ENCODE peak calls at places on chromosome 21, in ten cellular contexts. M is esophagus muscularis mucosa, Z is breast epithelium, G is NB4, K is suprapubic skin, H is spleen, L is sigmoid colon, E is prostate gland, T is body of pancreas, Q is A549. D is an unnamed sample.

GRCh38 chr21:17711896-17712295 is 99.2 kb upstream of the BTG3 start:
- DNase-seq in M (no peak), H (no peak), L (no peak), E (no peak), Q (no peak), K (no peak), T (no peak), G (peak; percentile 34), Z (no peak), D (no peak)

GRCh38 chr21:34642211-34643075 is 26.4 kb upstream of the CLIC6 start:
- DNase-seq in E (no peak), Q (no peak), H (no peak), T (no peak), G (peak; percentile 39), K (no peak), M (no peak), L (no peak), Z (no peak), D (no peak)

GRCh38 chr21:34794686-34795085 is 125.9 kb downstream of the CLIC6 start:
- DNase-seq in T (no peak), G (no peak), Q (no peak), E (no peak), H (no peak), K (no peak), Z (no peak), L (no peak), M (peak; percentile 80), D (no peak)

GRCh38 chr21:38937844-38938243 is 132.1 kb downstream of the ETS2 start:
- DNase-seq in E (no peak), T (no peak), H (no peak), Z (no peak), Q (no peak), L (no peak), K (no peak), G (no peak), M (no peak), D (no peak)

GRCh38 chr21:39633770-39634181 is 21.0 kb downstream of the B3GALT5 start:
- DNase-seq in E (no peak), L (no peak), Z (no peak), M (peak; percentile 24), G (no peak), T (no peak), H (no peak), Q (peak; percentile 72), K (no peak), D (no peak)

GRCh38 chr21:22120616-22121266 is 1122.5 kb downstream of the NCAM2 start:
- DNase-seq in K (no peak), H (no peak), E (no peak), M (no peak), G (peak; percentile 30), L (no peak), T (no peak), Z (no peak), Q (no peak), D (no peak)

GRCh38 chr21:34820051-34820450 is 151.3 kb downstream of the CLIC6 start:
- DNase-seq in Q (no peak), E (no peak), K (no peak), L (no peak), T (no peak), Z (no peak), G (peak; percentile 44), H (no peak), M (no peak), D (no peak)

GRCh38 chr21:32570456-32570855 is 14.9 kb downstream of the TCP10L start:
- DNase-seq in K (no peak), L (no peak), Z (no peak), G (no peak), Q (no peak), M (no peak), E (no peak), H (no peak), T (no peak), D (no peak)

GRCh38 chr21:31558839-31559367 is 100.6 kb upstream of the SOD1 start:
- DNase-seq in T (peak; percentile 67), M (peak; percentile 94), E (peak; percentile 88), K (no peak), H (peak; percentile 94), L (peak; percentile 86), Q (peak; percentile 89), Z (peak; percentile 84), G (peak; percentile 38), D (peak; percentile 79)

GRCh38 chr21:31559368-31560119 is 99.9 kb upstream of the SOD1 start:
- DNase-seq in T (peak; percentile 80), L (peak; percentile 91), K (peak; percentile 84), E (peak; percentile 92), H (peak; percentile 94), G (peak; percentile 32), Q (peak; percentile 83), M (peak; percentile 93), Z (peak; percentile 86), D (peak; percentile 72)

GRCh38 chr21:31557421-31557955 is 102.0 kb upstream of the SOD1 start:
- DNase-seq in Z (no peak), M (no peak), L (no peak), E (no peak), G (no peak), T (no peak), K (no peak), H (peak; percentile 76), Q (no peak), D (no peak)

GRCh38 chr21:31556662-31557061 is 102.8 kb upstream of the SOD1 start:
- DNase-seq in T (no peak), H (no peak), Q (no peak), K (no peak), G (no peak), M (no peak), Z (no peak), E (no peak), L (no peak), D (no peak)

DNA sequence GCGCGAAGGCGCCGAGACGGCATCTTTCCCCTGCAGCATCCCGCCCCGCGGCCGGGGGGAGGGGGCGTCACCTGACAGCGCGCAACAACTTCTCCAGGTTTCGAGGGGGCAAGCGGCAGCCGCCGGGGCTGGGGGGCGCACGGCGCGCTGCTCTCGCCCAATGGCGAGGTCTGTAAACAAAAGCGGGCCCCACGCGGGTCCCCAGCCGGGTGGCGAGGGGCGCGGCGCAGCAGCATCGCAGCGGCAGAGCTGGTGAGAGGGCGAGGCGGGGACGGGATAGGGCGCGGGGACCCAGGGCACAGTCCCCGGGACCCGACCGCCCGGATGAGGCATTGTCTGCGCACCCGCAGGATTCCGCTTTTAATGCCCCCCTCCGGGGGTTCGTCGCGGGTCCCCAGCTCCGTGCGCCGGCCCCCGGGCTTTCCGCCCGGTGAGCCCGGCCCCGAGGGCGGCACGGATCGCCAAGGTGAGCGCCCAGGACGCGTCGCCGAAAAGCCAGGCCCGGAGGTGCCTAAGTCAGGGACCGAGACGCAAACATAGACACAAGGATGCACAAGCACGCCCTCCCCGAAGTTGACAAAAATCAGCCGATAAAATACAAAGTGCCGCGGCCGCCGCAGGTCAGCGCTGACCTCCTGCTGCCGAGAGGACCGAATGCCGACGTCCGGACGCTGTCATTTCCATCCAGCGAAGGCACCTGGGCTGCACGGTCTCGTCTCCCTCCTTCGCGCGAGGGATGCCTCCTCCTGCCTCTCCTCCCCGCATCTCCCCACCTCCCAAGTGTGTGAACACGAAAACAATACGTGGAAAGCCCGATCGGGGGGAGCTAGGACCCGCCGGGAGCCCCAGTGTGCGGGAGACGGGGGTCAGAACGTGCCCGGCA is 101.3 kb upstream of the SOD1 start:
- DNase-seq in T (peak; percentile 17), K (no peak), L (no peak), Z (no peak), G (no peak), M (no peak), E (peak; percentile 9), H (peak; percentile 78), Q (no peak), D (no peak)
- H3K4me3 ChIP-seq in T (no peak overlapping the region), K (peak overlapping the region; percentile 68), L (peak overlapping the region; percentile 2), Z (peak overlapping the region; percentile 47), G (no peak overlapping the region), M (peak overlapping the region; percentile 57), E (peak overlapping the region; percentile 43), H (peak overlapping the region; percentile 78), Q (peak overlapping the region; percentile 46), D (peak overlapping the region; percentile 2)

DNA sequence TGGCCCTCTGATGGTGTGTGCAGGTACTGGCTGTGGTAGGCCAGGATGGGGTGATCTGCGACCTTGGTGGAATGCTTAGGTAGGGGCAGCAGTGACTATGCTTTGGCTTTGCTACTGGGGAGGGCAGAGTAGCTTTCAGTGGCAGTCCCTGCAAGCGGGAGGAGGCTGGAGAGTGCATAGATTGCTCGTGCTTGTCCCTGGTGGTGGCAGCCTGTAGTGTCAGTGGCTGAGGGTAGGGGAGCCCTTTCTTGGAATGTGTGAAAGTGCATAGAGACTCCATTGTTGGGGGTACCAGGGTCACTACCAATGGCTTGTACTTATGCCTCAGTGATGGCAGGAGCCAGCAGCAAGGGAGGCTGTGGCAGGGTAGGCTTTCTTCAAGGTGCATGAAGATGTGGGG is 582.6 kb downstream of the MRPL39 start:
- DNase-seq in Z (no peak), H (no peak), Q (no peak), K (no peak), M (no peak), L (no peak), G (no peak), E (no peak), T (no peak), D (no peak)
- TF ChIP-seq CTCF in Z (no peak), H (no peak), Q (no peak), K (no peak), M (no peak), L (no peak), G (no peak), E (no peak), T (no peak), D (no peak)

GRCh38 chr21:44006656-44007055 is 5.5 kb upstream of the TRAPPC10 start:
- DNase-seq in H (no peak), T (no peak), K (no peak), Z (no peak), E (no peak), Q (no peak), M (no peak), L (no peak), G (no peak), D (no peak)
- TF ChIP-seq POLR2A in H (no peak), T (no peak), K (no peak), Z (no peak), E (no peak), Q (no peak), M (no peak), L (no peak), G (no peak), D (no peak)

GRCh38 chr21:44818636-44819011 is 762 bp upstream of the SUMO3 start:
- DNase-seq in Z (no peak), Q (no peak), T (no peak), E (no peak), L (peak; percentile 77), K (no peak), G (no peak), M (no peak), H (peak; percentile 90), D (no peak)

GRCh38 chr21:44817914-44818635 is at the start of gene SUMO3:
- DNase-seq in K (no peak), M (no peak), E (peak; percentile 72), T (peak; percentile 80), G (peak; percentile 85), Z (peak; percentile 82), H (peak; percentile 95), L (peak; percentile 92), Q (peak; percentile 65), D (peak; percentile 80)

GRCh38 chr21:44815852-44816628 is 1.8 kb downstream of the SUMO3 start:
- DNase-seq in G (no peak), H (no peak), Q (no peak), E (no peak), T (no peak), M (no peak), Z (no peak), L (peak; percentile 68), K (no peak), D (no peak)

GRCh38 chr21:44817506-44817880 is 369 bp downstream of the SUMO3 start:
- DNase-seq in L (peak; percentile 97), G (peak; percentile 90), M (peak; percentile 95), H (peak; percentile 98), E (peak; percentile 91), Q (peak; percentile 49), K (peak; percentile 93), T (peak; percentile 92), Z (peak; percentile 96), D (peak; percentile 80)

GRCh38 chr21:44816761-44817505 is 929 bp downstream of the SUMO3 start:
- DNase-seq in Z (no peak), Q (no peak), M (no peak), E (no peak), T (no peak), H (no peak), K (no peak), L (peak; percentile 69), G (no peak), D (no peak)
- H3K4me3 ChIP-seq in Z (peak overlapping the region; percentile 77), Q (peak overlapping the region; percentile 64), M (peak overlapping the region; percentile 87), E (peak overlapping the region; percentile 83), T (no peak overlapping the region), H (peak overlapping the region; percentile 73), K (peak overlapping the region; percentile 66), L (peak overlapping the region; percentile 54), G (peak overlapping the region; percentile 58), D (peak overlapping the region; percentile 71)

D was measured in endothelial cell of umbilical vein.